ENCODE peak calls at places on chromosomes 1 and 21, in ten cellular contexts. U, N, X, E, Q, V, B, H, T and J are unnamed samples.

GRCh38 chr1:8202182-8202905 is 115.6 kb upstream of the SLC45A1 start:
- DNase-seq in U (peak), N (peak), X (no peak), E (no peak), Q (peak), V (no peak), B (no peak), H (peak), T (peak), J (peak)

GRCh38 chr21:43585514-43585913 is 73.8 kb downstream of the HSF2BP start:
- DNase-seq in U (no peak), N (peak), X (no peak), E (no peak), Q (no peak), V (no peak), B (no peak), H (no peak), T (no peak), J (no peak)

GRCh38 chr21:16418663-16419062 is 688.9 kb downstream of the USP25 start:
- DNase-seq in U (no peak), N (peak), X (no peak), E (no peak), Q (no peak), V (no peak), B (no peak), H (no peak), T (no peak), J (no peak)

GRCh38 chr1:211632808-211633522 is 42.5 kb downstream of the NEK2 start:
- DNase-seq in U (peak), N (peak), X (peak), E (no peak), Q (no peak), V (no peak), B (no peak), H (no peak), T (no peak), J (peak)

GRCh38 chr1:156337052-156337887 is 822 bp downstream of the CCT3 start:
- DNase-seq in U (peak), N (peak), X (no peak), E (no peak), Q (no peak), V (no peak), B (no peak), H (no peak), T (no peak), J (peak)

GRCh38 chr1:173333581-173333980 is 126.5 kb upstream of the TNFSF4 start:
- DNase-seq in U (peak), N (no peak), X (no peak), E (peak), Q (no peak), V (no peak), B (no peak), H (no peak), T (no peak), J (peak)

GRCh38 chr1:35708179-35708891 is 10.3 kb downstream of the C1orf216 start:
- DNase-seq in U (no peak), N (no peak), X (peak), E (no peak), Q (no peak), V (no peak), B (no peak), H (no peak), T (no peak), J (no peak)

GRCh38 chr1:89938171-89939055 is 56.5 kb upstream of the ZNF326 start:
- DNase-seq in U (peak), N (peak), X (no peak), E (no peak), Q (no peak), V (no peak), B (no peak), H (no peak), T (no peak), J (peak)

GRCh38 chr1:231563253-231563652 is 34.8 kb downstream of the TSNAX start:
- DNase-seq in U (no peak), N (no peak), X (no peak), E (no peak), Q (no peak), V (no peak), B (no peak), H (no peak), T (no peak), J (no peak)

GRCh38 chr1:171742577-171742922 is 685 bp upstream of the VAMP4 start:
- DNase-seq in U (peak), N (peak), X (no peak), E (no peak), Q (peak), V (peak), B (no peak), H (peak), T (peak), J (peak)

GRCh38 chr1:170214117-170214979 is 68.6 kb downstream of the NTMT2 start:
- DNase-seq in U (peak), N (peak), X (no peak), E (peak), Q (no peak), V (no peak), B (no peak), H (peak), T (no peak), J (peak)

DNA sequence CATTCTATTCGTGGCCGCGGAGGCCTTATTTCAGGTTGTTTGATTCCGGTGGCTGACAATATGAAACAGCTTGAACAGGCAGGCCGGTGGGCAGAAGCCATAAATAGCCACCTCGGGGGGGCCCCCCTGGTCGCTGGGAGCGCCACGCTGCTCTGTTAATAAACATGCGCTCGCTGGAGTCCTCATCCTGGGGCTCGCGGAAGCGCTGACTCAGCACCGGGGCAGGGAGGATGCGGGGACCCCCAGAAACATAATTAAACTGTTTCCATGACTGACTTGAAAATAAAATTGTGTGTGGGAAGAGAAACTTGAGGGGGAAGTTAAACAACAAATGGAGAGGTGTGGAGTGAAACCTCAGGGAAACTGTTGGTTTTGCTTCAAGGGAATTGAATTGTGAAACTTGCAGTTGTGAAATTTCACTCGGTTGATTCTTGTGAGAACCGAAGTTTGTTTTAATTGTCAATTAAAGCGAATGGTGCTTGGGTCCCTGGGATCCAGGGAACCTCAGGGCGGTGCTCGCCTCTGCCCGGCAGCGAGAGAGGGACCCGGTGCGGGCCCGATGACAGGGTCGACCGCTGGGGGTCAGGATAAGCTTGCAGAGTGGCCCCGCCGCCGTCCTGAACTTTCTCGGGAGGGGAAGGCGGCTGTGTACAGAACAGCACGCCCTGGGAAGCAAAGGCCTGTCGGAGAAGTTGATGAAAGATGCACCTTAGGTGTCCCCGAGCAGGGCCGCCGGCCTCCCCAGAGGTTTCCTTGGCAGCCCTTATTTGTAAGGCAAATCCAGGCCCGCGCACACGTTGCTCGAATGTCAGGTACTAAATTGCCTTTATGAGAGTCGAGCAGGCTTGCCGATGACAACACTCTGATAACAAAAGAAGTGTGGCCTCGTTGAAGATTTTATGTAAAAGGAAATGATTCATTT is 176.9 kb upstream of the LMO4 start:
- DNase-seq in U (peak), N (peak), X (no peak), E (peak), Q (peak), V (peak), B (peak), H (peak), T (no peak), J (peak)
- TF ChIP-seq CTCF in U (peak), N (peak), X (peak), E (peak), Q (peak), V (peak), B (no peak), H (peak), T (no peak), J (peak)

DNA sequence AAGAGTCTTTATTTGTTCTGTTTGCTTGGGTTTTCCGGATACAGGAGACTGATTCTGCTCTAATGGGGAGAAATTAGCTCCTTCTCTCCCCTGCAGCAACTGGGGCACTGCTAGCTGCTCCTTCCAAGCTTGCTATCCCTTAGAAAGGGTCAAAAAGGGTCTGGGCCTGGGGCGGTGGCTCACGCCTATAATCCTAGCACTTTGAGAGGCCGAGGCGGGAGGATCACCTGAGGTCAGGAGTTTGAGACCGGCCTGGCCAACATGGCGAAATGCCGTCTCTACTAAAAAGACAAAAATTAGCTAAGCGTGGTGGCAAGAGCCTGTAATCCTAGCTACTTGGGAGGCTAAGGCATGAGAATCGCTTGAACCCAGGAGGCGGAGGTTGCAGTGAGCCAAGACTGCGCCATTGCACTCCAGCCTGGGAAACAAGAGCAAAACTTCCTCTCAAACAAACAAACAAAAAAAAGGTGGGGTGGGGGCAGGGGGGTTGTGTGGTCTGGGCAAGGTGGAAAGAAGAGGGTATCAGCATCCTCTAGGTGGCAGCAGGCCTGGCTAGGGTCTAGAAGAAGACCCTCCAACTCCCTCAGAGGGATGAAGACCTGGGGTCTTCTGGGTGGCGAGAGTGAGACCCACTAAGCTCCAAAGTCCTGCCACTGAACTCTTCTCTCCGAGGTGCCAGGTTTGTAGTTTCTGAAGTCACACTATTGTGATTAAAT is 15.4 kb upstream of the TBX15 start:
- DNase-seq in U (no peak), N (no peak), X (no peak), E (no peak), Q (no peak), V (no peak), B (no peak), H (no peak), T (no peak), J (no peak)
- TF ChIP-seq CTCF in U (no peak), N (no peak), X (peak), E (no peak), Q (no peak), V (no peak), B (no peak), H (no peak), T (no peak), J (no peak)

GRCh38 chr21:32094792-32095191 is 184.1 kb downstream of the MIS18A start:
- DNase-seq in U (peak), N (peak), X (no peak), E (no peak), Q (peak), V (no peak), B (no peak), H (no peak), T (no peak), J (peak)

GRCh38 chr21:32093758-32094463 is 184.9 kb downstream of the MIS18A start:
- DNase-seq in U (no peak), N (no peak), X (no peak), E (no peak), Q (no peak), V (no peak), B (no peak), H (no peak), T (no peak), J (no peak)

GRCh38 chr21:32101206-32101763 is 177.6 kb downstream of the MIS18A start:
- DNase-seq in U (no peak), N (no peak), X (no peak), E (no peak), Q (no peak), V (no peak), B (no peak), H (no peak), T (no peak), J (no peak)

GRCh38 chr21:32099812-32100416 is 178.9 kb downstream of the MIS18A start:
- DNase-seq in U (no peak), N (no peak), X (no peak), E (no peak), Q (no peak), V (no peak), B (no peak), H (no peak), T (no peak), J (no peak)

DNA sequence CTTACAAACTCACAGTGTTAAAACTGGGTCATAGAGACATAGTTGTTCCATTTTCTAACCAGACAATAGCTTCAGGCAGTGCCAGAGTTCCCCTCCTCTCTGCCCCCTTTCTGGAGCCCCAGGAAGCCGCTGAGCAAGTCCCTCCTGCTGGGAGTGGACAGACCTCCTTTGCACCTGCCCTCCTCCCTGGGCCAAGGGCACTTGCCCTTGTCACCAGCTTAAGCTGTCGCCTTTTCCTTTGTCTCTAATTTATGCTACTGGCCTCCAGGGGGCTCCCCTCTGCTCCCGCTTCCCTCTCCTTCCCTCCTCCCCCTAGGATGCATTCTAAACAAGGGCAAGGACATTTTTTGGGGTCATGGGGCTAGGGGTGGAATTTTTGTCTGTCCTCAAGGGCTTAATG is 182.4 kb downstream of the MIS18A start:
- DNase-seq in U (no peak), N (peak), X (no peak), E (peak), Q (peak), V (peak), B (no peak), H (peak), T (no peak), J (no peak)
- TF ChIP-seq CTCF in U (peak), N (no peak), X (peak), E (no peak), Q (peak), V (peak), B (no peak), H (peak), T (no peak), J (peak)

DNA sequence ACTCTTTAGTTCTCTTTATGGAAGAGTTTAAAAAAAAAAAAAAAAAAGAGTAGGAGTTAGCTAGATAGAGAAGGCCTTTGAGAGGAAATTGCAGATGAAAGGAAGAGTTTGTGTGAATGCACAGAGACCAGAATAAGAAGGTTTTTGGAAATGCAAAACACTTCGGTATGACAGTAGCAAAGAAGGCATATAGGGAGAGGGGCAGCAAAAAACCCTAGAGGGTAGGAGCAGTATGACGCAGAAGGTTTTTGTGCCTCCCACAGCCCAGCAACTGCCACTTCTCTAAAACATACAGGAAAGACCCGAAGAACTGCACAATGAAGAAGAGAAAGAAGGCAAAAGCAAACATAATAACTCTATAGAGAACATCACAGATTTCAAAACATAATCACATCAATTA is 84.3 kb downstream of the WDR64 start:
- DNase-seq in U (no peak), N (no peak), X (no peak), E (no peak), Q (no peak), V (no peak), B (no peak), H (no peak), T (no peak), J (no peak)
- TF ChIP-seq CTCF in U (no peak), N (no peak), X (no peak), E (no peak), Q (no peak), V (no peak), B (no peak), H (no peak), T (no peak), J (no peak)